ENCODE peak calls at places on chromosomes 1 and 21, in four cellular contexts. I, U, J and H are unnamed samples. For H3K27me3, the result is how much of the 10 kb centered on the place peaks cover.

GRCh38 chr1:155873860-155874259 is 14.5 kb downstream of the SYT11 start:
- DNase-seq in I (no peak), U (no peak), J (peak), H (no peak)

GRCh38 chr1:54415986-54416385 is 9.8 kb upstream of the SSBP3 start:
- DNase-seq in I (no peak), U (no peak), J (no peak), H (no peak)

GRCh38 chr1:148160421-148161251 is 8.6 kb upstream of the NBPF11 start:
- DNase-seq in I (no peak), U (no peak), J (peak), H (no peak)

GRCh38 chr1:244815600-244816099 is 19.8 kb upstream of the COX20 start:
- DNase-seq in I (no peak), U (no peak), J (no peak), H (no peak)

GRCh38 chr1:41420877-41421276 is 59.6 kb downstream of the FOXO6 start:
- DNase-seq in I (no peak), U (no peak), J (no peak), H (no peak)

GRCh38 chr1:15328785-15329480 is 80.8 kb upstream of the EFHD2 start:
- DNase-seq in I (peak), U (no peak), J (peak), H (peak)

GRCh38 chr1:161266096-161266679 is 7.6 kb downstream of the PCP4L1 start:
- DNase-seq in I (no peak), U (no peak), J (no peak), H (no peak)

GRCh38 chr1:162218975-162219374 is 149.5 kb downstream of the NOS1AP start:
- DNase-seq in I (no peak), U (no peak), J (no peak), H (no peak)

GRCh38 chr1:200659269-200659668 is 10.4 kb downstream of the DDX59 start:
- DNase-seq in I (no peak), U (peak), J (no peak), H (no peak)

GRCh38 chr1:16973215-16973614 is 7.2 kb downstream of the MFAP2 start:
- DNase-seq in I (no peak), U (no peak), J (no peak), H (no peak)

GRCh38 chr1:102952400-102952799 is 155.9 kb downstream of the COL11A1 start:
- DNase-seq in I (no peak), U (no peak), J (no peak), H (no peak)

GRCh38 chr1:93702102-93702827 is 20.6 kb upstream of the BCAR3 start:
- DNase-seq in I (peak), U (no peak), J (no peak), H (no peak)

GRCh38 chr1:169694304-169694703 is 17.1 kb downstream of the SELL start:
- DNase-seq in I (no peak), U (no peak), J (peak), H (no peak)

GRCh38 chr1:39754026-39754569 is 15.4 kb downstream of the PPIE start:
- DNase-seq in I (no peak), U (no peak), J (peak), H (no peak)

GRCh38 chr1:185973645-185974044 is 239.5 kb downstream of the HMCN1 start:
- DNase-seq in I (no peak), U (peak), J (no peak), H (no peak)

GRCh38 chr1:158067651-158068050 is 74.2 kb downstream of the KIRREL1 start:
- DNase-seq in I (no peak), U (no peak), J (no peak), H (no peak)

GRCh38 chr1:34690269-34690668 is 64.6 kb upstream of the GJB5 start:
- DNase-seq in I (no peak), U (no peak), J (no peak), H (no peak)

GRCh38 chr1:208166340-208167138 is 77.6 kb downstream of the PLXNA2 start:
- DNase-seq in I (no peak), U (no peak), J (no peak), H (no peak)

GRCh38 chr1:201229771-201230635 is 39.4 kb downstream of the IGFN1 start:
- DNase-seq in I (no peak), U (no peak), J (no peak), H (no peak)

GRCh38 chr1:206895837-206896242 is 1.4 kb upstream of the IL24 start:
- DNase-seq in I (no peak), U (no peak), J (no peak), H (no peak)

GRCh38 chr1:193013005-193013404 is 46.2 kb downstream of the UCHL5 start:
- DNase-seq in I (no peak), U (peak), J (no peak), H (no peak)

GRCh38 chr1:2628191-2628932 is 4.5 kb downstream of the MMEL1 start:
- DNase-seq in I (no peak), U (no peak), J (no peak), H (peak)

GRCh38 chr21:45575304-45575992 is 33.2 kb upstream of the SLC19A1 start:
- DNase-seq in I (no peak), U (no peak), J (no peak), H (peak)

GRCh38 chr1:31736675-31737074 is 27.5 kb downstream of the ADGRB2 start:
- DNase-seq in I (no peak), U (no peak), J (no peak), H (no peak)

GRCh38 chr1:164695956-164696665 is 137.1 kb downstream of the PBX1 start:
- DNase-seq in I (no peak), U (no peak), J (no peak), H (no peak)

GRCh38 chr1:93504247-93505033 is 56.5 kb downstream of the FNBP1L start:
- DNase-seq in I (no peak), U (no peak), J (no peak), H (no peak)

GRCh38 chr1:113326976-113327375 is 63.3 kb upstream of the MAGI3 start:
- DNase-seq in I (no peak), U (no peak), J (no peak), H (no peak)

GRCh38 chr21:35314896-35315582 is 265.9 kb upstream of the RUNX1 start:
- DNase-seq in I (no peak), U (no peak), J (no peak), H (no peak)

GRCh38 chr21:35512321-35512720 is 463.2 kb upstream of the RUNX1 start:
- DNase-seq in I (no peak), U (no peak), J (no peak), H (no peak)

GRCh38 chr1:81848880-81849500 is 48.3 kb downstream of the ADGRL2 start:
- DNase-seq in I (no peak), U (no peak), J (no peak), H (no peak)

GRCh38 chr1:175498002-175498401 is 245.4 kb downstream of the TNR start:
- DNase-seq in I (no peak), U (no peak), J (no peak), H (no peak)

GRCh38 chr1:114093624-114094302 is 59.9 kb downstream of the SYT6 start:
- DNase-seq in I (no peak), U (no peak), J (no peak), H (no peak)

GRCh38 chr1:40983286-40983685 is 3.8 kb downstream of the CTPS1 start:
- DNase-seq in I (no peak), U (no peak), J (no peak), H (no peak)

GRCh38 chr1:44805311-44806024 is 1.7 kb downstream of the DYNLT4 start:
- DNase-seq in I (no peak), U (no peak), J (no peak), H (peak)

GRCh38 chr21:41500931-41501381 is 7.0 kb downstream of the TMPRSS2 start:
- DNase-seq in I (no peak), U (no peak), J (no peak), H (peak)

GRCh38 chr1:235947989-235948388 is 81.3 kb upstream of the LYST start:
- DNase-seq in I (no peak), U (no peak), J (no peak), H (no peak)
- H3K27me3 ChIP-seq in I (under half), U (under half), J (under half), H (under half)

GRCh38 chr1:18469514-18469913 is 11.2 kb upstream of the KLHDC7A start:
- DNase-seq in I (no peak), U (no peak), J (no peak), H (no peak)

GRCh38 chr1:18464665-18465050 is 16.1 kb upstream of the KLHDC7A start:
- DNase-seq in I (no peak), U (no peak), J (no peak), H (peak)

GRCh38 chr1:18463984-18464664 is 16.6 kb upstream of the KLHDC7A start:
- DNase-seq in I (no peak), U (no peak), J (no peak), H (peak)

GRCh38 chr1:18468570-18468969 is 12.2 kb upstream of the KLHDC7A start:
- DNase-seq in I (no peak), U (no peak), J (no peak), H (no peak)

DNA sequence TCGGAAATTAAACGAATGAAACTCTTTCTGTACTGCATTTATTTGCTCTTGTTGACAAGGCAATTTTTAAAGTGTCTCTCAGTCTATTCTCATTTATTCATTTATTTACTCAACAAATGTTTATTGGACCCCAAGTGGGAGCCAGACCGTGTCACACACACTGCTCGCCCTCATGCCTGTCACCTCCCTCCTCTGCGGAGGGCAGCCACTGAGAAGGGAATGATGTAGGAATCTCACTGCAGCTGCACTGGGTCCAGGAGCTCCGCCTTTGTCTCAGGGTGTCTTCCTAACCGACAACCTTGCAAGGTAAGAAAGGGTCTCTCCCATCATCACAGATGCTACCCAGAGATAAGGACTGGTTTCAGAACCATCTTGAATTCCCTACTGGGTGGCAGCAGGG is 14.1 kb upstream of the KLHDC7A start:
- DNase-seq in I (no peak), U (no peak), J (no peak), H (no peak)
- H3K27me3 ChIP-seq in I (under half), U (under half), J (under half), H (under half)

GRCh38 chr1:220884981-220885918 is 6.0 kb downstream of the HLX start:
- DNase-seq in I (no peak), U (no peak), J (no peak), H (no peak)
- H3K27me3 ChIP-seq in I (under half), U (under half), J (under half), H (under half)

DNA sequence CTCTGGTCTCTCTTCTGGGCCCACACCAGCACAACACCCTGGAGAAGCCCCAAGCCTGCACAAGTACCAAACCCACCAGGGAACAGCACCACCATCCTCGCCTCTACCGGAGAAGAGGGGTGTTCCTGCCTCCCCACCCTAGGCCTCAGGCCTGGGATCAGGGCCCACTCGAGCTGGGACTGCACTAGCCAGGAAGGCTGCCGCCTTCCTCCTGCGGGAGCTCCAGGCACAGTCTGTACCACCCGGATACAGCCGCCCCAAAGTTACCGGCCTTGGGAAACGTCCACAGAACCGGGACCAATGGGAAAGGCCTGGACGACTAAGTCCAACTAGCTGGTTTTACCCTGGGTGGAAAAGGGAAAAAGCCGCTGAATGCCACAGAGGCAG is 3.4 kb downstream of the TAL1 start:
- DNase-seq in I (peak), U (no peak), J (peak), H (no peak)
- H3K27me3 ChIP-seq in I (half or more), U (half or more), J (under half), H (under half)

DNA sequence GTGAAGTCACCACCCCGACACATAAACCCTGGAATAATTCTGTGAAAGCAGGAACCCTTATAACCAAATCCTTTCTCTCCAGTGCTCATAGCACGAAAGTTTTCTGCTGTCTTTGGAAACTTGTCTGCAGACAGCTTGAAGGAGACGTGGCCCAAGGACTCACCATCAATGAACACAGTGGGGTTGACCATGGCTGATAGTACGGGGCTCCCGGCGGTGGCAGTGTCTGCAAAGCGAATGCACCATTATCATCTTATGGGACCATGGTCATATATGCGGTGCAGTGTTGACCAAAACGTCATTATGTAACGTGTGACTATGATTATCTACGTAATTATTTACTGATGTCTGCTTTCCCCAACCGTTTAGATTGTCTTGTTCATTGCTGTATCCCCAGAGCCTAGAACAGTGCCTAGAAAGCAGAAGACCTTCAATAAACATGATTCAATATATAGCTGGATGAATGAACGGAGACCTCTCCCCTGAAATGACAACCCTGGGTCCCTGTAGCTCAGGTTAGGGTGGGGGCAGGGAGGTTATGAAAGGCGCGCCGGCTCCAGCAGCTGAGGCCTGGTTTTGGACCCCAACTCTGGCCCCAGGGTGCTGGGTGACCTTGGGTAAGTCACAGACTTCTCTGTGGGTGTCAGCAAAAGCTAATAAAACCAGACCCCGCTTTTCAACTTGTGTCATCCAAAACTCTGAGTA is 128.4 kb upstream of the ZBTB40 start:
- DNase-seq in I (no peak), U (no peak), J (no peak), H (peak)
- H3K27me3 ChIP-seq in I (under half), U (half or more), J (under half), H (under half)

GRCh38 chr1:5455651-5456050 is 536.6 kb downstream of the NPHP4 start:
- DNase-seq in I (no peak), U (no peak), J (no peak), H (no peak)

GRCh38 chr1:5455056-5455455 is 537.2 kb downstream of the NPHP4 start:
- DNase-seq in I (no peak), U (no peak), J (no peak), H (no peak)

GRCh38 chr1:5448486-5448885 is 543.7 kb downstream of the NPHP4 start:
- DNase-seq in I (no peak), U (no peak), J (no peak), H (no peak)

GRCh38 chr1:5447479-5448070 is 544.6 kb downstream of the NPHP4 start:
- DNase-seq in I (no peak), U (no peak), J (no peak), H (no peak)

GRCh38 chr1:5451671-5452070 is 540.6 kb downstream of the NPHP4 start:
- DNase-seq in I (no peak), U (no peak), J (no peak), H (no peak)
- H3K27me3 ChIP-seq in I (half or more), U (under half), J (under half), H (under half)

GRCh38 chr1:18670267-18670910 is 39.7 kb downstream of the PAX7 start:
- DNase-seq in I (no peak), U (no peak), J (no peak), H (no peak)

GRCh38 chr1:18668051-18668450 is 37.4 kb downstream of the PAX7 start:
- DNase-seq in I (no peak), U (no peak), J (no peak), H (no peak)

GRCh38 chr1:18666317-18666920 is 35.8 kb downstream of the PAX7 start:
- DNase-seq in I (no peak), U (no peak), J (no peak), H (no peak)

GRCh38 chr1:18668750-18669404 is 38.2 kb downstream of the PAX7 start:
- DNase-seq in I (no peak), U (no peak), J (no peak), H (no peak)

GRCh38 chr1:18667333-18667732 is 36.7 kb downstream of the PAX7 start:
- DNase-seq in I (no peak), U (no peak), J (no peak), H (no peak)
- H3K27me3 ChIP-seq in I (half or more), U (under half), J (under half), H (under half)

GRCh38 chr1:190452272-190452848 is 25.3 kb downstream of the BRINP3 start:
- DNase-seq in I (no peak), U (no peak), J (no peak), H (no peak)
- H3K27me3 ChIP-seq in I (under half), U (under half), J (under half), H (under half)

GRCh38 chr1:29128739-29129138 is 5.0 kb upstream of the TMEM200B start:
- DNase-seq in I (no peak), U (no peak), J (no peak), H (no peak)

GRCh38 chr1:29129916-29130315 is 6.2 kb upstream of the TMEM200B start:
- DNase-seq in I (no peak), U (no peak), J (no peak), H (no peak)

GRCh38 chr1:29136463-29136915 is 12.8 kb upstream of the TMEM200B start:
- DNase-seq in I (no peak), U (no peak), J (no peak), H (peak)

GRCh38 chr1:29133861-29134694 is 10.4 kb upstream of the TMEM200B start:
- DNase-seq in I (no peak), U (no peak), J (no peak), H (no peak)

DNA sequence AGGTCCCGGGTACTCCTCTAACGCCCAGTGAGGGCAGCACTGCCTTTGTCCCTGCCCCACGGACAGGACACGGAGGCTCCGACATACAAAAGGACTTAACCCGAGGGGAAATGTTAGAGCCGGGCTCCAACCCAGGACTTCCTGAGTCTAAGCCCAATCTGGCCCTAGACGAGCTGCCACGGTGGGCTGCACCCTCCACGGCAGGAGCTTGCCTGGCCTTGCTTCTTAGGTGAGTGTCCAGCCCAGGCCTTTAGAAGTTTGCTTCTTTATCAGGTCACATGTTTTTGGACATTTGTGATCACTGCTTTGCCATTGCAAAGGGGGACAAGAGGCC is 11.0 kb upstream of the TMEM200B start:
- DNase-seq in I (no peak), U (no peak), J (no peak), H (no peak)
- H3K27me3 ChIP-seq in I (under half), U (under half), J (under half), H (under half)

GRCh38 chr1:197911857-197912696 is 5.1 kb upstream of the LHX9 start:
- DNase-seq in I (no peak), U (no peak), J (peak), H (no peak)
- H3K27me3 ChIP-seq in I (half or more), U (half or more), J (half or more), H (half or more)